ENCODE peak calls at places on chromosomes 2 and 18, in nine cellular contexts. T, X, G, V, M, P, D, C and R are unnamed samples.

GRCh38 chr2:44170337-44170736 is 1.7 kb downstream of the PPM1B start:
- DNase-seq in T (no peak), X (peak; percentile 21), G (peak; percentile 80), V (no peak), M (no peak), P (no peak), D (peak; percentile 56), C (peak; percentile 45), R (peak; percentile 11)

GRCh38 chr18:52422985-52423601 is 83.1 kb downstream of the DCC start:
- DNase-seq in T (no peak), X (no peak), G (peak; percentile 7), V (no peak), M (no peak), P (no peak), D (no peak), C (no peak), R (peak; percentile 12)

GRCh38 chr2:126399001-126399400 is 257.0 kb upstream of the GYPC start:
- DNase-seq in T (no peak), X (no peak), G (no peak), V (no peak), M (no peak), P (peak; percentile 25), D (no peak), C (no peak), R (no peak)

GRCh38 chr18:75111673-75112485 is 97.1 kb downstream of the PTGR3 start:
- DNase-seq in T (no peak), X (peak; percentile 19), G (no peak), V (no peak), M (no peak), P (peak; percentile 79), D (peak; percentile 6), C (no peak), R (no peak)

GRCh38 chr18:73201940-73202339 is 334.2 kb upstream of the NETO1 start:
- DNase-seq in T (no peak), X (peak; percentile 61), G (no peak), V (no peak), M (no peak), P (no peak), D (peak; percentile 0), C (peak; percentile 34), R (no peak)

GRCh38 chr2:239321596-239322413 is 79.0 kb downstream of the HDAC4 start:
- DNase-seq in T (peak; percentile 8), X (no peak), G (no peak), V (peak; percentile 9), M (no peak), P (no peak), D (no peak), C (no peak), R (no peak)

GRCh38 chr2:191321861-191322662 is 76.9 kb downstream of the MYO1B start:
- DNase-seq in T (peak; percentile 81), X (peak; percentile 38), G (peak; percentile 32), V (peak; percentile 45), M (peak; percentile 33), P (peak; percentile 30), D (peak; percentile 89), C (peak; percentile 95), R (peak; percentile 53)

GRCh38 chr2:209648714-209649113 is 122.9 kb upstream of the UNC80 start:
- DNase-seq in T (no peak), X (no peak), G (peak; percentile 71), V (no peak), M (no peak), P (no peak), D (peak; percentile 83), C (peak; percentile 68), R (no peak)

GRCh38 chr2:214587442-214587841 is 176.6 kb downstream of the VWC2L start:
- DNase-seq in T (peak; percentile 52), X (no peak), G (no peak), V (no peak), M (no peak), P (no peak), D (no peak), C (no peak), R (peak; percentile 45)

GRCh38 chr2:104595576-104595975 is 258.3 kb upstream of the POU3F3 start:
- DNase-seq in T (no peak), X (no peak), G (no peak), V (no peak), M (no peak), P (no peak), D (no peak), C (no peak), R (no peak)

GRCh38 chr2:61658841-61659780 is 121.0 kb upstream of the XPO1 start:
- DNase-seq in T (no peak), X (peak; percentile 21), G (peak; percentile 82), V (peak; percentile 47), M (peak; percentile 44), P (peak; percentile 83), D (peak; percentile 65), C (peak; percentile 51), R (peak; percentile 80)

GRCh38 chr2:56369316-56369715 is 185.5 kb downstream of the CCDC85A start:
- DNase-seq in T (no peak), X (peak; percentile 15), G (peak; percentile 6), V (no peak), M (no peak), P (no peak), D (peak; percentile 30), C (peak; percentile 61), R (no peak)

GRCh38 chr2:216603010-216603883 is 30.0 kb upstream of the IGFBP2 start:
- DNase-seq in T (no peak), X (peak; percentile 63), G (no peak), V (no peak), M (no peak), P (no peak), D (no peak), C (no peak), R (no peak)

GRCh38 chr2:162480067-162480466 is 136.1 kb downstream of the GCA start:
- DNase-seq in T (no peak), X (peak; percentile 52), G (no peak), V (no peak), M (no peak), P (no peak), D (no peak), C (peak; percentile 66), R (no peak)

GRCh38 chr18:70422061-70422965 is 133.5 kb downstream of the SOCS6 start:
- DNase-seq in T (no peak), X (peak; percentile 96), G (peak; percentile 72), V (no peak), M (peak; percentile 99), P (no peak), D (peak; percentile 93), C (peak; percentile 98), R (no peak)

GRCh38 chr2:18558458-18558857 is 2.0 kb downstream of the RDH14 start:
- DNase-seq in T (no peak), X (no peak), G (no peak), V (no peak), M (no peak), P (no peak), D (no peak), C (no peak), R (no peak)

GRCh38 chr2:183242937-183243336 is 118.7 kb downstream of the NUP35 start:
- DNase-seq in T (no peak), X (peak; percentile 65), G (no peak), V (no peak), M (peak; percentile 11), P (no peak), D (peak; percentile 44), C (peak; percentile 56), R (no peak)

GRCh38 chr2:84924173-84925106 is 19.0 kb downstream of the TMSB10 start:
- DNase-seq in T (peak; percentile 67), X (peak; percentile 74), G (no peak), V (no peak), M (peak; percentile 84), P (peak; percentile 94), D (peak; percentile 55), C (peak; percentile 68), R (peak; percentile 44)

GRCh38 chr2:45879406-45879805 is 227.9 kb downstream of the PRKCE start:
- DNase-seq in T (peak; percentile 31), X (no peak), G (no peak), V (no peak), M (no peak), P (no peak), D (no peak), C (no peak), R (no peak)

GRCh38 chr2:108403494-108403893 is 25.7 kb downstream of the SULT1C4 start:
- DNase-seq in T (peak; percentile 95), X (no peak), G (peak; percentile 28), V (no peak), M (no peak), P (no peak), D (peak; percentile 62), C (peak; percentile 72), R (peak; percentile 23)

GRCh38 chr2:120802161-120802560 is 66.5 kb downstream of the GLI2 start:
- DNase-seq in T (no peak), X (no peak), G (no peak), V (no peak), M (no peak), P (no peak), D (peak; percentile 40), C (peak; percentile 72), R (no peak)
- H3K9ac ChIP-seq in T (no peak overlapping the region), X (no peak overlapping the region), G (peak overlapping the region; percentile 43), V (no peak overlapping the region), M (no peak overlapping the region), P (no peak overlapping the region), D (no peak overlapping the region), C (no peak overlapping the region), R (no peak overlapping the region)

GRCh38 chr2:10302479-10303173 is at the start of gene HPCAL1:
- DNase-seq in T (peak; percentile 97), X (peak; percentile 80), G (peak; percentile 94), V (peak; percentile 100), M (peak; percentile 81), P (peak; percentile 93), D (peak; percentile 91), C (peak; percentile 79), R (peak; percentile 96)
- H3K9ac ChIP-seq in T (no peak within 1 kb of the TSS), X (peak within 1 kb of the TSS; percentile 35), G (peak within 1 kb of the TSS; percentile 76), V (peak within 1 kb of the TSS; percentile 66), M (peak within 1 kb of the TSS; percentile 64), P (peak within 1 kb of the TSS; percentile 74), D (peak within 1 kb of the TSS; percentile 74), C (peak within 1 kb of the TSS; percentile 52), R (no peak within 1 kb of the TSS)

GRCh38 chr2:68104111-68104835 is 41.5 kb upstream of the C1D start:
- DNase-seq in T (no peak), X (no peak), G (no peak), V (no peak), M (no peak), P (no peak), D (no peak), C (no peak), R (no peak)
- H3K9ac ChIP-seq in T (no peak overlapping the region), X (peak overlapping the region; percentile 13), G (no peak overlapping the region), V (no peak overlapping the region), M (no peak overlapping the region), P (no peak overlapping the region), D (no peak overlapping the region), C (no peak overlapping the region), R (no peak overlapping the region)

DNA sequence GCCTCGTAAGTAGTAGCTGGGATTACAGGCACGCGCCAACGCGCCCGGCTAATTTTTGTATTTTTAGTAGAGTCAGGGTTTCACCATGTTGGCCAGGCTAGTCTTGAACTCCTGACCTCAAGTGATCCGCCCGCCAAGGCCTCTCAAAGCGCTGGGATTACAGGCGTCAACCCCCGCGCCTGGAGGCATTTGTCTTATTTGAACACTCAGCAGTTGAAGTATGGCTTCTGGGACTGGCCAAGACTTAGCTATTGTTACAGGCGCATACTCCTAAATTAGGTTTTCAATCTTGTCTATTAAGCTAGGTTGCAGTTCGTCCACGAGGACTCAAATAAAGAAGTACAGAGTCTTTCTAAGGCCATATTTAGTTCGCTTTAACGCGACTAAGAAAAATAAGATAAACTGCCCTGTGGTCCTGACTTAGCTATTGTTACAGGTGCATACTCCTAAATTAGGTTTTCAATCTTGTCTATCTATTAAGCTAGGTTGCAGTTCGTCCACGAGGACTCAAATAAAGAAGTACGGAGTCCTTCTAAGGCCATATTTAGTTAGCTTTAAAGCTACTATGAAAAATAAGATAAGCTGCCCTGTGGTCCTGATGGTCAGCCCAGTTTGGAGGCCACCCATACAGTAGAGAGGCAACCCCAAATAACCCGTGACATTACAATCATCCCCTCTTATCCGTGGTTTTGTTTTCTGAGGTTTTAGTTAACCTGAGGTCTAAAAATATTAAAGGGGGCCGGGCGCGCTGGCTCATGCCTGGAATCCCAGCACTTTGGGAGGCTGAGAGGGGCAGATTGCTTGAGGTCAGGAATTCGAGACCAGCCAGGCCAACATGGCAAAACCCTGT is 20.8 kb upstream of the MTA3 start:
- DNase-seq in T (no peak), X (no peak), G (no peak), V (no peak), M (no peak), P (no peak), D (no peak), C (no peak), R (no peak)
- H3K9ac ChIP-seq in T (no peak overlapping the region), X (no peak overlapping the region), G (no peak overlapping the region), V (no peak overlapping the region), M (no peak overlapping the region), P (no peak overlapping the region), D (no peak overlapping the region), C (no peak overlapping the region), R (no peak overlapping the region)